ENCODE peak calls at places on chromosome 22, in ten cellular contexts. X, M, A, H, B, Y, P, S, N and Z are unnamed samples.

GRCh38 chr22:19972652-19973550 is 31.3 kb upstream of the TXNRD2 start:
- DNase-seq in X (peak), M (no peak), A (no peak), H (no peak), B (no peak), Y (no peak), P (no peak), S (no peak), N (no peak), Z (no peak)

GRCh38 chr22:35835998-35836691 is 118.5 kb downstream of the APOL5 start:
- DNase-seq in X (peak), M (peak), A (peak), H (no peak), B (no peak), Y (peak), P (no peak), S (no peak), N (peak), Z (peak)

GRCh38 chr22:46428171-46428570 is 92.7 kb downstream of the TRMU start:
- DNase-seq in X (no peak), M (no peak), A (no peak), H (no peak), B (no peak), Y (no peak), P (no peak), S (no peak), N (no peak), Z (no peak)

GRCh38 chr22:50191041-50191740 is 5.5 kb downstream of the TRABD start:
- DNase-seq in X (no peak), M (no peak), A (no peak), H (peak), B (peak), Y (no peak), P (no peak), S (peak), N (peak), Z (no peak)

GRCh38 chr22:36374603-36375024 is 13.2 kb downstream of the MYH9 start:
- DNase-seq in X (no peak), M (no peak), A (no peak), H (no peak), B (no peak), Y (no peak), P (no peak), S (peak), N (no peak), Z (no peak)

GRCh38 chr22:38417252-38418060 is 37.5 kb downstream of the KCNJ4 start:
- DNase-seq in X (peak), M (no peak), A (no peak), H (no peak), B (no peak), Y (no peak), P (peak), S (no peak), N (no peak), Z (no peak)

GRCh38 chr22:45756558-45756957 is 84.9 kb downstream of the ATXN10 start:
- DNase-seq in X (no peak), M (no peak), A (no peak), H (no peak), B (no peak), Y (no peak), P (no peak), S (no peak), N (no peak), Z (no peak)

GRCh38 chr22:36927671-36928070 is 14.2 kb downstream of the CSF2RB start:
- DNase-seq in X (no peak), M (no peak), A (no peak), H (no peak), B (no peak), Y (no peak), P (no peak), S (no peak), N (no peak), Z (no peak)

GRCh38 chr22:24430431-24431308 is 3.3 kb downstream of the ADORA2A start:
- DNase-seq in X (no peak), M (no peak), A (no peak), H (no peak), B (no peak), Y (no peak), P (peak), S (no peak), N (no peak), Z (no peak)

GRCh38 chr22:42816339-42816738 is 40.7 kb downstream of the ARFGAP3 start:
- DNase-seq in X (no peak), M (no peak), A (no peak), H (no peak), B (no peak), Y (no peak), P (no peak), S (no peak), N (no peak), Z (no peak)

GRCh38 chr22:20205964-20206708 is 55.3 kb upstream of the CCDC188 start:
- DNase-seq in X (no peak), M (peak), A (peak), H (peak), B (peak), Y (peak), P (peak), S (peak), N (peak), Z (peak)

GRCh38 chr22:43969021-43969878 is 14.0 kb downstream of the SAMM50 start:
- DNase-seq in X (no peak), M (no peak), A (no peak), H (no peak), B (no peak), Y (no peak), P (no peak), S (no peak), N (no peak), Z (no peak)

GRCh38 chr22:36365020-36365411 is 22.8 kb downstream of the MYH9 start:
- DNase-seq in X (no peak), M (peak), A (no peak), H (peak), B (peak), Y (peak), P (no peak), S (peak), N (peak), Z (peak)

GRCh38 chr22:49362393-49362792 is 465.3 kb downstream of the BRD1 start:
- DNase-seq in X (no peak), M (no peak), A (no peak), H (no peak), B (no peak), Y (no peak), P (no peak), S (no peak), N (peak), Z (no peak)

GRCh38 chr22:39110631-39111561 is 13.9 kb downstream of the APOBEC3H start:
- DNase-seq in X (peak), M (no peak), A (no peak), H (no peak), B (no peak), Y (no peak), P (no peak), S (no peak), N (no peak), Z (no peak)

GRCh38 chr22:32887293-32887692 is 85.8 kb downstream of the TIMP3 start:
- DNase-seq in X (no peak), M (no peak), A (no peak), H (no peak), B (no peak), Y (no peak), P (no peak), S (no peak), N (no peak), Z (no peak)

GRCh38 chr22:49948116-49948515 is 12.5 kb upstream of the PIM3 start:
- DNase-seq in X (no peak), M (no peak), A (peak), H (no peak), B (no peak), Y (no peak), P (no peak), S (no peak), N (peak), Z (no peak)

GRCh38 chr22:40768187-40768586 is 51.0 kb downstream of the SLC25A17 start:
- DNase-seq in X (no peak), M (no peak), A (no peak), H (no peak), B (no peak), Y (no peak), P (no peak), S (no peak), N (no peak), Z (no peak)

GRCh38 chr22:24053481-24054226 is 42.5 kb downstream of the CABIN1 start:
- DNase-seq in X (no peak), M (no peak), A (no peak), H (no peak), B (no peak), Y (no peak), P (no peak), S (no peak), N (no peak), Z (no peak)

GRCh38 chr22:46703166-46703995 is 34.7 kb downstream of the CERK start:
- DNase-seq in X (no peak), M (no peak), A (no peak), H (no peak), B (no peak), Y (no peak), P (no peak), S (no peak), N (no peak), Z (no peak)

GRCh38 chr22:45922661-45923060 is 54.3 kb downstream of the WNT7B start:
- DNase-seq in X (no peak), M (no peak), A (no peak), H (no peak), B (no peak), Y (no peak), P (no peak), S (no peak), N (no peak), Z (no peak)

GRCh38 chr22:38755155-38755910 is 465 bp downstream of the SUN2 start:
- DNase-seq in X (peak), M (peak), A (peak), H (no peak), B (no peak), Y (peak), P (peak), S (peak), N (peak), Z (peak)

GRCh38 chr22:41021039-41021654 is 70.0 kb downstream of the RBX1 start:
- DNase-seq in X (peak), M (no peak), A (peak), H (no peak), B (peak), Y (no peak), P (peak), S (no peak), N (peak), Z (no peak)